ENCODE peak calls at places on chromosomes 16 and 17, in six cellular contexts. B is HCT116, F is GM12878, X is SK-N-SH, I is HepG2, Z is K562. H is an unnamed sample.

GRCh38 chr17:1946021-1946932 is 78.9 kb downstream of the RTN4RL1 start:
- DNase-seq in B (no peak), X (no peak), F (no peak), I (peak; percentile 35), Z (no peak), H (peak; percentile 87)

GRCh38 chr16:4381935-4382794 is 10.5 kb downstream of the VASN start:
- DNase-seq in Z (no peak), X (no peak), I (no peak), B (no peak), F (no peak), H (no peak)

GRCh38 chr16:74896389-74897370 is 88.2 kb downstream of the WDR59 start:
- DNase-seq in X (no peak), I (no peak), B (peak; percentile 27), Z (peak; percentile 21), F (no peak), H (no peak)

GRCh38 chr16:66256919-66257318 is 109.6 kb upstream of the CDH5 start:
- DNase-seq in I (no peak), B (no peak), X (no peak), Z (no peak), F (no peak), H (no peak)

GRCh38 chr16:12639044-12639443 is 164.6 kb downstream of the CPPED1 start:
- DNase-seq in F (no peak), B (no peak), X (no peak), Z (peak; percentile 22), I (peak; percentile 52), H (no peak)

GRCh38 chr17:16383216-16383615 is 2.3 kb downstream of the UBB start:
- DNase-seq in B (no peak), X (no peak), F (no peak), I (no peak), Z (no peak), H (no peak)

GRCh38 chr17:48107137-48108055 is at the start of gene SNX11:
- DNase-seq in Z (peak; percentile 92), I (peak; percentile 90), X (peak; percentile 98), B (peak; percentile 85), F (no peak), H (peak; percentile 86)

GRCh38 chr17:49488612-49489011 is 6.5 kb upstream of the NGFR start:
- DNase-seq in X (no peak), I (no peak), Z (no peak), B (no peak), F (no peak), H (no peak)

GRCh38 chr16:17411263-17411662 is 59.5 kb downstream of the XYLT1 start:
- DNase-seq in I (no peak), X (no peak), B (no peak), F (no peak), Z (no peak), H (no peak)

GRCh38 chr17:7747586-7747985 is 30.0 kb downstream of the DNAH2 start:
- DNase-seq in X (no peak), B (no peak), I (peak; percentile 34), F (no peak), Z (no peak), H (no peak)

GRCh38 chr16:48447428-48447827 is 62.2 kb upstream of the SIAH1 start:
- DNase-seq in X (no peak), I (no peak), B (no peak), F (no peak), Z (no peak), H (no peak)

GRCh38 chr17:42543190-42544079 is 7.4 kb downstream of the NAGLU start:
- DNase-seq in Z (no peak), X (no peak), F (no peak), B (no peak), I (no peak), H (no peak)

GRCh38 chr16:23448392-23448791 is 4.6 kb downstream of the COG7 start:
- DNase-seq in I (no peak), F (no peak), X (no peak), B (no peak), Z (no peak), H (no peak)
- TF ChIP-seq JUND in I (no peak), F (no peak), X (no peak), B (no peak), Z (no peak), H (no peak)

GRCh38 chr17:57653279-57653678 is 91.8 kb downstream of the CCDC182 start:
- DNase-seq in X (no peak), B (no peak), I (no peak), Z (no peak), F (no peak), H (no peak)

GRCh38 chr17:57654040-57654775 is 90.9 kb downstream of the CCDC182 start:
- DNase-seq in I (no peak), Z (no peak), F (no peak), X (no peak), B (no peak), H (no peak)

GRCh38 chr17:57652811-57653210 is 92.3 kb downstream of the CCDC182 start:
- DNase-seq in X (no peak), I (no peak), F (no peak), Z (no peak), B (no peak), H (no peak)

GRCh38 chr17:57655564-57655963 is 89.5 kb downstream of the CCDC182 start:
- DNase-seq in X (no peak), B (no peak), Z (no peak), I (no peak), F (no peak), H (no peak)

GRCh38 chr17:57657211-57657610 is 87.9 kb downstream of the CCDC182 start:
- DNase-seq in I (no peak), X (no peak), B (no peak), F (no peak), Z (no peak), H (peak; percentile 20)
- TF ChIP-seq JUND in I (no peak), X (no peak), B (no peak), F (no peak), Z (no peak), H (no peak)

GRCh38 chr17:65638221-65638940 is 76.9 kb upstream of the AXIN2 start:
- DNase-seq in B (no peak), F (no peak), Z (no peak), I (peak; percentile 53), X (no peak), H (no peak)
- TF ChIP-seq JUND in B (no peak), F (no peak), Z (no peak), I (no peak), X (no peak), H (no peak)

DNA sequence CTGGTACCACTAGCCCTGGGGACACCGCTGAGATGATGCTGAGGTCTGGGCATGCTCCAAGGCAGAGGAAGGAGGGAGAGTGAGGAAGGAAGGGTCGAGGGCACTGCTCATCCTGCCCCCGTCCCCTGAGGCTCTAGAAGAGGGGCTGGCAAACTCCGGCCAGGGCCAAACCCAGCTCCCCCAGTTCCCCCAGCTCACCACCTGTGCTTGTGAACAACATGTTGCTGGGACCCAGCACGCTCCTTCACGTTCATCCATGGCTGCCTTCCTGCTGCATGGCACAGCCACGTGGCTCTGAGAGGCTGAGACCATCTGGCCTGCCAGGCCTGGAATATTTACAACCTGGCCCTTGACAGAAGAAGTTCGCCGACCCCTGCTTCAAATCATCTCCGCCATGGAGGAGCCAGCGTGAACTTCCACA is 81.2 kb downstream of the RBFOX3 start:
- DNase-seq in Z (no peak), I (no peak), F (no peak), B (no peak), X (no peak), H (no peak)
- TF ChIP-seq JUND in Z (no peak), I (no peak), F (no peak), B (no peak), X (no peak), H (no peak)

GRCh38 chr17:64006361-64007088 is 8.4 kb downstream of the PRR29 start:
- DNase-seq in B (no peak), F (no peak), X (peak; percentile 80), Z (peak; percentile 96), I (peak; percentile 65), H (no peak)
- TF ChIP-seq JUND in B (no peak), F (no peak), X (no peak), Z (peak; percentile 91), I (no peak), H (no peak)

DNA sequence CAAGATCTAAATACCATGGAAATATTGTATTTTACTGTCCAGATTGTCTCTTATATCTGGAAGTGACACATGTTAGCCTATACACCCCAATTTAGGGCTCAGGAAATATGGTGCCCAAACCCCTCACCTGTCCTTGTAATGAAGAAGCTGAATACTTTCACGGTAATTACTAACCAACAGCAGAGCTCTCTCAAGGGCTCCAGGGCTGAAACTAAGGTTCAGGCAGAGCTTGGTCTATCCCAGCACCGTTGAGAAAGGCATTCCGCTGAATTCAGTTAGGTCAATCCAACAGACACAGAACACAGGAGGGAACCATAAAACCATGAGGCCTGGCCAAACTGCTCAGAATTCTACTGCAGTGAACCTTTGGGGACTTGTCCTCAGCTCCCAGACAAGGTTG is 14.9 kb downstream of the MYO18A start:
- DNase-seq in B (no peak), I (no peak), X (no peak), Z (no peak), F (no peak), H (no peak)
- TF ChIP-seq JUND in B (no peak), I (no peak), X (no peak), Z (no peak), F (no peak), H (no peak)

GRCh38 chr17:82316651-82317393 is 586 bp downstream of the CD7 start:
- DNase-seq in Z (no peak), F (no peak), B (no peak), X (no peak), I (no peak), H (no peak)

GRCh38 chr17:82318772-82319606 is 1.6 kb upstream of the CD7 start:
- DNase-seq in B (no peak), F (no peak), I (no peak), X (no peak), Z (no peak), H (no peak)

GRCh38 chr17:82318169-82318498 is 726 bp upstream of the CD7 start:
- DNase-seq in Z (no peak), B (no peak), I (no peak), X (no peak), F (no peak), H (no peak)

GRCh38 chr17:82315703-82316358 is 1.6 kb downstream of the CD7 start:
- DNase-seq in Z (no peak), X (no peak), B (no peak), F (no peak), I (no peak), H (no peak)

GRCh38 chr17:82317394-82318168 is at the start of gene CD7:
- DNase-seq in X (no peak), F (no peak), B (no peak), Z (no peak), I (peak; percentile 64), H (no peak)
- TF ChIP-seq JUND in X (no peak), F (no peak), B (no peak), Z (no peak), I (no peak), H (no peak)

GRCh38 chr16:57916735-57917450 is 54.0 kb downstream of the CNGB1 start:
- DNase-seq in Z (no peak), I (no peak), X (no peak), B (no peak), F (no peak), H (no peak)
- TF ChIP-seq JUND in Z (no peak), I (no peak), X (no peak), B (no peak), F (no peak), H (no peak)

DNA sequence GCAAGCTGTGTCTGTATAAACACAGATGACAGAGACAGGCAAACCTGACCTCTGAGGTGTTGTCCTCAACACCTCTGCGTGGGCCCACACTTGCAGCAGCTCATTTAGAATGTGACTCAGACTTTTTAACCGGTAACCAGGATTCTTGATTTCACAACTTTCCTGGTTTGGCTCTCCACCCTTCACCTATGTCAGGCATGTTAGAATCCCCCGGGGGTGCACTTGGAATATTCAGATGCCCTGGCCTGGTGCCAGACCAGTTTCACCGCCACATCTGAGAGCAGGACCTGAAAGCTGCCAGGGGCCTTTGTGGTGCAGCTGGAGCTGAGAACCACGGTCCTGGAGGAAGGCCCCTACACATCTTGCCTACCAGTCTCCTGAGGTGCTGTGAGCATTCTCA is 4.8 kb downstream of the DHODH start:
- DNase-seq in I (no peak), F (no peak), X (no peak), B (no peak), Z (peak; percentile 38), H (no peak)
- TF ChIP-seq JUND in I (no peak), F (no peak), X (no peak), B (no peak), Z (no peak), H (no peak)

H was measured in T47D.